ENCODE peak calls at places on chromosomes 7 and 10, in ten cellular contexts. X, I, U, E, D, L, B, J, W and M are unnamed samples.

GRCh38 chr7:39490296-39490695 is 75.9 kb upstream of the YAE1 start:
- DNase-seq in U (no peak), B (no peak), D (no peak), I (no peak), L (no peak), X (no peak), E (no peak), J (no peak), W (no peak), M (no peak)

GRCh38 chr7:121003986-121004685 is 15.6 kb downstream of the CPED1 start:
- DNase-seq in I (no peak), E (no peak), W (no peak), X (peak), D (peak), J (no peak), U (no peak), B (peak), L (peak), M (no peak)

GRCh38 chr10:30637881-30638467 is 8.4 kb upstream of the LYZL2 start:
- DNase-seq in W (peak), L (no peak), J (no peak), E (peak), I (peak), B (no peak), D (peak), X (no peak), U (peak), M (peak)

GRCh38 chr10:75111906-75112703 is 649 bp downstream of the SAMD8 start:
- DNase-seq in D (peak), U (peak), W (peak), B (peak), I (peak), X (peak), J (peak), E (peak), L (peak), M (peak)

GRCh38 chr7:51011710-51012350 is 229.1 kb upstream of the GRB10 start:
- DNase-seq in E (no peak), W (no peak), J (no peak), L (no peak), I (no peak), U (no peak), B (no peak), X (no peak), D (no peak), M (no peak)

GRCh38 chr7:2519119-2519930 is at the start of gene LFNG:
- DNase-seq in E (peak), J (peak), D (peak), X (peak), I (peak), U (peak), L (peak), B (peak), W (peak), M (peak)

GRCh38 chr7:11623093-11623678 is 208.8 kb downstream of the THSD7A start:
- DNase-seq in B (no peak), D (no peak), W (no peak), U (no peak), J (no peak), X (no peak), E (no peak), L (no peak), I (no peak), M (no peak)

GRCh38 chr10:71270301-71270777 is 48.7 kb upstream of the SLC29A3 start:
- DNase-seq in X (peak), U (peak), D (peak), J (no peak), L (no peak), B (peak), I (peak), E (peak), W (peak), M (peak)

GRCh38 chr10:8794860-8795259 is 740.4 kb downstream of the GATA3 start:
- DNase-seq in L (no peak), X (no peak), B (no peak), I (no peak), D (no peak), E (no peak), J (no peak), W (no peak), U (no peak), M (no peak)

GRCh38 chr10:30396708-30397107 is 37.3 kb upstream of the MAP3K8 start:
- DNase-seq in U (no peak), D (no peak), L (no peak), X (no peak), J (no peak), I (no peak), W (no peak), B (no peak), E (no peak), M (no peak)

GRCh38 chr7:100891555-100891954 is 2.0 kb upstream of the UFSP1 start:
- DNase-seq in E (no peak), U (no peak), L (no peak), D (no peak), B (no peak), W (no peak), J (no peak), X (no peak), I (peak), M (no peak)

GRCh38 chr10:36679554-36679953 is 445.8 kb upstream of the ANKRD30A start:
- DNase-seq in W (no peak), D (no peak), L (no peak), J (no peak), E (no peak), B (no peak), U (no peak), I (no peak), X (no peak), M (no peak)

GRCh38 chr10:96695366-96695765 is 24.9 kb downstream of the PIK3AP1 start:
- DNase-seq in E (no peak), I (no peak), B (no peak), W (no peak), X (no peak), D (no peak), J (no peak), U (no peak), L (no peak), M (no peak)

GRCh38 chr10:22133640-22134624 is 83.9 kb downstream of the EBLN1 start:
- DNase-seq in D (no peak), E (no peak), U (no peak), I (no peak), J (no peak), X (no peak), B (no peak), L (no peak), W (peak), M (peak)

GRCh38 chr10:22137542-22137941 is 80.3 kb downstream of the EBLN1 start:
- DNase-seq in B (no peak), J (no peak), D (no peak), X (no peak), U (no peak), L (no peak), W (no peak), I (no peak), E (no peak), M (no peak)

GRCh38 chr10:22135591-22135990 is 82.2 kb downstream of the EBLN1 start:
- DNase-seq in X (no peak), E (no peak), B (no peak), I (no peak), J (no peak), U (no peak), L (no peak), W (no peak), D (no peak), M (no peak)
- H3K4me3 ChIP-seq in X (no peak), E (no peak), B (no peak), I (no peak), J (no peak), U (no peak), L (no peak), W (no peak), D (no peak), M (no peak)

DNA sequence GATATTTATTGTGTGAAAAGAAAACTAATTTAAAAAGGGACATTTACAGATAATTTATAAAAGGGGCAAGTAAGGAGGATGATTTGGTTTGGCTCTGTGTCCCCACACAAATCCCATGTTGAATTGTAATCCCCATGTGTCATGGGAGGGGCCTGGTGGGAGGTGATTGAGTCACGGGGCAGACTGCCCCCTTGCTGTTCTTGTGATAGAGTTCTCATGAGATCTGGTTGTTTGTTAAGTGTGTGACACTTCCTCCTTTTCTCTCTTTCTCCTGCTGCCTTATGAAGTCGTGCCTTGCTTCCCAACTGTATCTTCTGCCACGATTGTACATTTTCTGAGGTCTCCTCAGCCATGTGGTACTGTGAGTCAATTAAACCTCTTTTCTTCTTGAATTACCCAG is 171.0 kb upstream of the SEMA3E start:
- DNase-seq in X (no peak), W (no peak), B (no peak), U (no peak), J (no peak), I (no peak), E (no peak), L (no peak), D (no peak), M (no peak)
- TF ChIP-seq CTCF in X (no peak), W (no peak), B (no peak), U (no peak), J (no peak), I (no peak), E (no peak), L (no peak), D (no peak), M (no peak)

GRCh38 chr7:36082910-36083309 is 70.1 kb upstream of the EEPD1 start:
- DNase-seq in B (no peak), X (no peak), D (no peak), J (peak), L (no peak), U (no peak), E (no peak), I (no peak), W (no peak), M (no peak)

GRCh38 chr7:36078816-36079360 is 74.2 kb upstream of the EEPD1 start:
- DNase-seq in J (peak), B (no peak), U (no peak), E (no peak), D (no peak), L (no peak), I (no peak), W (no peak), X (no peak), M (no peak)

GRCh38 chr7:36082216-36082615 is 70.8 kb upstream of the EEPD1 start:
- DNase-seq in W (no peak), E (no peak), U (no peak), L (no peak), B (no peak), J (peak), X (no peak), I (no peak), D (no peak), M (no peak)

GRCh38 chr7:36079446-36080025 is 73.5 kb upstream of the EEPD1 start:
- DNase-seq in E (no peak), X (no peak), D (no peak), J (peak), B (no peak), W (no peak), L (no peak), U (peak), I (no peak), M (no peak)

DNA sequence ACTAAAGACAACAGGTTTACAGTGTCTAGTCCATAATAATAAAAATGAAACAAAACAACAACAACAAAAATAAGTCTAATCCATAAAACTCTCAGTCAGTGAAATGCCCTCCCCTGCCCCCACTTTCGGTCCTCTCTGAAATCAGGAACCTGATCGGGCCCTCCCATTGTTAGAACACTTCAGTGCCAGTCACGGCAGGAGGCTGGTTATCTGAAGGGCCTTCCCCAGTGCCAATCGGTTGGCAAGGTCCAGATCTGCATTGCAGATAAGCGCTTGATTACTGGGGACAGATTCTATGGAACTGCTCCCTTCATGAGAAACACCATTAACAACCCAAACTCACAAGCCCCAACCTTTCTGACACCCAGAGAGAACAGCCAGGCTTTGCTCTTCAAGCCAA is 72.2 kb upstream of the EEPD1 start:
- DNase-seq in W (no peak), L (no peak), B (no peak), I (no peak), U (no peak), D (no peak), X (no peak), E (no peak), J (peak), M (no peak)
- H3K4me3 ChIP-seq in W (no peak), L (no peak), B (no peak), I (no peak), U (no peak), D (no peak), X (no peak), E (no peak), J (no peak), M (no peak)

GRCh38 chr10:22251751-22252285 is 34.0 kb upstream of the EBLN1 start:
- DNase-seq in U (no peak), L (peak), X (peak), D (peak), J (peak), W (peak), I (peak), E (peak), B (peak), M (peak)
- TF ChIP-seq CTCF in U (peak), L (no peak), X (no peak), D (no peak), J (no peak), W (no peak), I (no peak), E (no peak), B (no peak), M (no peak)

DNA sequence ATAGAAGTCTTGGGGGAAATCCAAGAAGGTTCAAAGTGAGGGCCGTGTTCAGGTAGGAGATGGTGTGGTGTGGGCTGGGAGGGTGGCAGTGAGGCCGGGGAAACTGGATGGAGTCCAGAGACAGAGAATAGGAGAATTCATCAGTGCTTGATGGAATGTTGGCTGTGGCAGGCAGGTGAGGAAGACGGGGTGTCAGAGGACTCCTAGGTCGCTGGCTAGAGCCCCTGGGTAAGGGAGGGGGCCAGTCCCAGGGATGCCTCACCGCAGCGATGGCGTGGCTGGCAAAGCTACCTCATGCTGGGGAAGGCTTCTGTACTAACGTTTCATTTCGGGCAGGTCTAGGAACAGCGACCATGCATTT is 373.0 kb downstream of the RPS24 start:
- DNase-seq in U (no peak), D (no peak), I (no peak), W (no peak), B (no peak), E (no peak), J (no peak), X (no peak), L (no peak), M (no peak)
- H3K4me3 ChIP-seq in U (peak), D (no peak), I (peak), W (no peak), B (peak), E (no peak), J (peak), X (no peak), L (no peak), M (peak)

GRCh38 chr7:96591159-96591899 is 118.3 kb downstream of the SEM1 start:
- DNase-seq in L (no peak), X (no peak), E (no peak), I (peak), D (no peak), W (no peak), B (no peak), J (no peak), U (no peak), M (no peak)

GRCh38 chr7:96599288-96599936 is 110.2 kb downstream of the SEM1 start:
- DNase-seq in W (no peak), X (no peak), E (no peak), B (no peak), L (no peak), I (no peak), D (no peak), U (no peak), J (no peak), M (no peak)

GRCh38 chr7:96591900-96592676 is 117.6 kb downstream of the SEM1 start:
- DNase-seq in L (no peak), D (no peak), B (no peak), E (no peak), X (no peak), J (no peak), I (peak), U (no peak), W (no peak), M (no peak)

GRCh38 chr7:96598421-96598820 is 111.2 kb downstream of the SEM1 start:
- DNase-seq in U (no peak), X (no peak), L (no peak), D (no peak), W (no peak), J (no peak), I (no peak), B (no peak), E (no peak), M (no peak)

GRCh38 chr7:96596120-96596826 is 113.4 kb downstream of the SEM1 start:
- DNase-seq in B (no peak), L (no peak), D (no peak), E (no peak), W (peak), U (no peak), X (no peak), J (no peak), I (peak), M (peak)
- TF ChIP-seq CTCF in B (no peak), L (peak), D (no peak), E (peak), W (peak), U (peak), X (no peak), J (no peak), I (peak), M (no peak)

GRCh38 chr7:97006146-97006950 is 995 bp downstream of the DLX6 start:
- DNase-seq in L (no peak), E (no peak), D (peak), I (no peak), U (no peak), B (no peak), W (peak), J (no peak), X (no peak), M (no peak)

GRCh38 chr7:97004237-97004930 is 969 bp upstream of the DLX6 start:
- DNase-seq in B (no peak), X (no peak), J (no peak), W (no peak), D (no peak), U (no peak), E (no peak), L (no peak), I (no peak), M (no peak)

GRCh38 chr7:97003262-97004236 is 1.8 kb upstream of the DLX6 start:
- DNase-seq in B (no peak), J (no peak), X (no peak), I (no peak), L (no peak), E (no peak), D (no peak), W (no peak), U (no peak), M (no peak)

GRCh38 chr7:97005764-97006145 is 402 bp downstream of the DLX6 start:
- DNase-seq in I (no peak), W (peak), X (no peak), U (peak), B (no peak), L (no peak), J (no peak), D (no peak), E (no peak), M (no peak)

DNA sequence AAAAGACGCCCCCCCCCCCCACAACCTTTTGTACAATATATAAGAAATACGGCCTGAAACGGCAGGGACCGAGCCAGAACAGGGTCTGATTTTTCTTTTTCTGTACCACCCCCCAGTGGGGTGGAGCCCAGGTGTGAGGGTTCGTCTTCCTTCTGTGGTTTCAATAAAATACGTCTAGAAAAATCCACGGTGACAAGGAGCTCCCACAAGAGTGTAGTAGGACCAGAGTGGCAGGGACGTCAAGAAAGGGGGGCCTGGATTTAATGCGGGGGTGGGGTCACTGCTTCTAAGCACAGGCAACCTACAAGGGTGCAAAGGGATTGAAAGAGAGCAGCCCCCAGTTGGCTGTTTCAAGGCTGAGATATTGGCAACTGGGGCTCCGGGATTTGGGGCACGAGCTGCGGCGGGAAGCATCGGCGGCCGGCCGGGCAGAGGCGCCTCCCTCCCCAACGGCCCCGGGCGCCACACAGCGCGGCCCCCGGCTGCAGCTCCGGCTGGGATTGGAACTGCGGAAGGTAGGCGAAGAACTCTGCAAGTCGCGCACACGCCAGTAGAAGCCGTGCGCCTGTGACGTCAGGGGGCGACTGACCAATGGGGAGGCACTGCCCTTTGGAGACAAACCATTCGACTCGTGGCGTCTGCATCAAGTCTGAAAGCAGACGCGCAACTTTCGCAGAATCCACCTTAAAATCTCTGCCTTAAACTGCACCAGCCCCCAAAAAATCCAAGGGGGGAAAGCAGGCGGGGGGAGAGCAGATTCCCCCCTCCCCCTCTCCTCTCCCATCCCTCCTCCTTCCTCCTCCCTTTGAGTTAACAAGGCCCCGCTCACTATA is at the start of gene DLX6:
- DNase-seq in D (peak), I (no peak), L (no peak), X (peak), J (no peak), E (no peak), U (no peak), B (no peak), W (peak), M (no peak)
- H3K4me3 ChIP-seq in D (no peak), I (no peak), L (peak), X (no peak), J (peak), E (no peak), U (peak), B (peak), W (peak), M (peak)

GRCh38 chr7:83001362-83002040 is 161.2 kb downstream of the PCLO start:
- DNase-seq in E (no peak), B (no peak), X (no peak), J (no peak), I (no peak), U (peak), W (peak), D (no peak), L (no peak), M (no peak)

DNA sequence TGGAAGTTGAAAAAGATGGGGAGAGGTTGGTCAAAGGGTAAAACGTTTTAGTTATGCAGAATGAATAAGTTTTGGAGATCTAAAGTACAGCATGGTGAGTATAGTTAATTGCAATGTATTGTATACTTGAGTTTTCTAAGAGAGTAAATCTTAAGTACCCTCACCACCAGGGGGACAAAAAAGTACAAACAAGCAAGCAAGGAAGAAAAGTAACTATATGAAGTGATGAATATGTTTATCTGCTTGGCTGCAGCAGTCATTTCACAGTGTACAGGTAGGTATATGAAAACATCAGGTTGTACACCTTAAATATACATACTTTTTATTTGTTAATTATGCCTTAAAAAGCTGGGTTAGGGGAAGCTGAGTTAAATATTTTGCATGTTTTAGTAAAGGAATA is 157.3 kb downstream of the PCLO start:
- DNase-seq in X (no peak), L (no peak), B (no peak), U (no peak), I (peak), W (peak), J (no peak), E (no peak), D (no peak), M (peak)
- TF ChIP-seq CTCF in X (no peak), L (no peak), B (no peak), U (peak), I (peak), W (no peak), J (no peak), E (peak), D (no peak), M (peak)

DNA sequence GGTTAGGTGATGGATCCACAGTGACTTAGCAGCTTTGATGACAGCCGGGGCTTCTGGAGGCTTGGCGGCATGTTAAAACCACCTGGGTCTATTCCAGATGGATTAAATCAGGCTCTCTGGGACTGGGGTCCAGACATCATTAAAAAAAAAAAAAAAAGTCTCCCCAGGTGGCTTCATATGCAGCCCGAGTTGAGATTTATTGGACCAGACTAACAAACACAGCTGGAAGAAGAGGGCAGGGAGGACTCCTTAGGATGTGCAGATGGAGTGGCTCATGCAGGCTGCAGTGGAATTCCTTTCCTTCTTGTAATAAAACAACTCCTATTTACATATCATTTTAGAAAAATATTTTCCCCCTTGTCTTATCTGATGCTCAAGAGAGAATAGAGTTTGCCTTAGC is 238.1 kb downstream of the CAMK1D start:
- DNase-seq in D (no peak), X (no peak), J (peak), U (no peak), L (no peak), W (no peak), B (no peak), I (peak), E (no peak), M (no peak)
- H3K4me3 ChIP-seq in D (no peak), X (no peak), J (no peak), U (no peak), L (no peak), W (no peak), B (no peak), I (peak), E (no peak), M (no peak)